ENCODE peak calls at places on chromosomes 13 and 19, in nine cellular contexts. E, O, A, I, F, B, T, M and Z are unnamed samples.
A peak's percentile ranks its signal among the peaks of the same experiment; 100 is the strongest.

GRCh38 chr13:90686438-90686837 is 661.0 kb upstream of the MIR17HG start:
- DNase-seq in E (no peak), O (no peak), A (no peak), I (no peak), F (no peak), B (no peak), T (no peak), M (no peak), Z (no peak)

GRCh38 chr19:32464279-32464678 is 58.7 kb downstream of the DPY19L3 start:
- DNase-seq in E (no peak), O (no peak), A (no peak), I (no peak), F (no peak), B (no peak), T (no peak), M (peak; percentile 13), Z (no peak)

GRCh38 chr19:46717716-46718143 is 816 bp upstream of the PRKD2 start:
- DNase-seq in E (no peak), O (no peak), A (no peak), I (no peak), F (no peak), B (no peak), T (no peak), M (peak; percentile 27), Z (no peak)

GRCh38 chr19:21126078-21126477 is 15.8 kb upstream of the ZNF431 start:
- DNase-seq in E (no peak), O (no peak), A (no peak), I (no peak), F (no peak), B (no peak), T (no peak), M (no peak), Z (no peak)

GRCh38 chr19:42114412-42114811 is 17.8 kb downstream of the POU2F2 start:
- DNase-seq in E (no peak), O (no peak), A (no peak), I (peak; percentile 90), F (no peak), B (peak; percentile 60), T (no peak), M (peak; percentile 96), Z (peak; percentile 69)

GRCh38 chr13:44620057-44620456 is 43.9 kb upstream of the TSC22D1 start:
- DNase-seq in E (peak; percentile 71), O (no peak), A (no peak), I (no peak), F (no peak), B (no peak), T (no peak), M (no peak), Z (no peak)

GRCh38 chr19:35507561-35507960 is 5.9 kb downstream of the DMKN start:
- DNase-seq in E (no peak), O (no peak), A (no peak), I (no peak), F (no peak), B (no peak), T (no peak), M (no peak), Z (no peak)

GRCh38 chr19:43667524-43668405 is 2.2 kb downstream of the PLAUR start:
- DNase-seq in E (no peak), O (peak; percentile 19), A (no peak), I (no peak), F (peak; percentile 77), B (no peak), T (peak; percentile 42), M (no peak), Z (no peak)

GRCh38 chr13:41352935-41353801 is 42.1 kb downstream of the NAA16 start:
- DNase-seq in E (peak; percentile 28), O (no peak), A (peak; percentile 63), I (peak; percentile 61), F (no peak), B (peak; percentile 73), T (no peak), M (peak; percentile 63), Z (peak; percentile 25)

GRCh38 chr13:90320663-90321062 is 1026.8 kb upstream of the MIR17HG start:
- DNase-seq in E (no peak), O (no peak), A (no peak), I (no peak), F (no peak), B (no peak), T (no peak), M (no peak), Z (no peak)

GRCh38 chr13:29515372-29515771 is 80.1 kb downstream of the SLC7A1 start:
- DNase-seq in E (no peak), O (no peak), A (no peak), I (no peak), F (no peak), B (no peak), T (no peak), M (no peak), Z (no peak)

GRCh38 chr13:86741762-86742285 is 929.3 kb upstream of the SLITRK5 start:
- DNase-seq in E (no peak), O (no peak), A (no peak), I (no peak), F (no peak), B (no peak), T (no peak), M (no peak), Z (no peak)

GRCh38 chr13:83221813-83222241 is 660.4 kb downstream of the SLITRK1 start:
- DNase-seq in E (no peak), O (no peak), A (no peak), I (no peak), F (no peak), B (no peak), T (no peak), M (no peak), Z (no peak)
- H3K36me3 ChIP-seq in E (no peaks in the 10 kb centered on the region), O (no peaks in the 10 kb centered on the region), A (no peaks in the 10 kb centered on the region), I (no peaks in the 10 kb centered on the region), F (no peaks in the 10 kb centered on the region), B (no peaks in the 10 kb centered on the region), T (no peaks in the 10 kb centered on the region), M (no peaks in the 10 kb centered on the region), Z (no peaks in the 10 kb centered on the region)

GRCh38 chr19:49555600-49556411 is 24.6 kb downstream of the NOSIP start:
- DNase-seq in E (peak; percentile 90), O (peak; percentile 32), A (peak; percentile 85), I (peak; percentile 88), F (no peak), B (peak; percentile 98), T (peak; percentile 92), M (peak; percentile 71), Z (no peak)

GRCh38 chr19:49557641-49558325 is 22.6 kb downstream of the NOSIP start:
- DNase-seq in E (no peak), O (no peak), A (no peak), I (no peak), F (no peak), B (no peak), T (no peak), M (no peak), Z (no peak)

GRCh38 chr19:49554701-49555181 is 25.6 kb downstream of the NOSIP start:
- DNase-seq in E (no peak), O (no peak), A (peak; percentile 40), I (peak; percentile 77), F (no peak), B (no peak), T (peak; percentile 46), M (no peak), Z (no peak)

GRCh38 chr19:49558591-49558990 is 21.8 kb downstream of the NOSIP start:
- DNase-seq in E (no peak), O (no peak), A (peak; percentile 47), I (no peak), F (no peak), B (no peak), T (no peak), M (no peak), Z (no peak)

DNA sequence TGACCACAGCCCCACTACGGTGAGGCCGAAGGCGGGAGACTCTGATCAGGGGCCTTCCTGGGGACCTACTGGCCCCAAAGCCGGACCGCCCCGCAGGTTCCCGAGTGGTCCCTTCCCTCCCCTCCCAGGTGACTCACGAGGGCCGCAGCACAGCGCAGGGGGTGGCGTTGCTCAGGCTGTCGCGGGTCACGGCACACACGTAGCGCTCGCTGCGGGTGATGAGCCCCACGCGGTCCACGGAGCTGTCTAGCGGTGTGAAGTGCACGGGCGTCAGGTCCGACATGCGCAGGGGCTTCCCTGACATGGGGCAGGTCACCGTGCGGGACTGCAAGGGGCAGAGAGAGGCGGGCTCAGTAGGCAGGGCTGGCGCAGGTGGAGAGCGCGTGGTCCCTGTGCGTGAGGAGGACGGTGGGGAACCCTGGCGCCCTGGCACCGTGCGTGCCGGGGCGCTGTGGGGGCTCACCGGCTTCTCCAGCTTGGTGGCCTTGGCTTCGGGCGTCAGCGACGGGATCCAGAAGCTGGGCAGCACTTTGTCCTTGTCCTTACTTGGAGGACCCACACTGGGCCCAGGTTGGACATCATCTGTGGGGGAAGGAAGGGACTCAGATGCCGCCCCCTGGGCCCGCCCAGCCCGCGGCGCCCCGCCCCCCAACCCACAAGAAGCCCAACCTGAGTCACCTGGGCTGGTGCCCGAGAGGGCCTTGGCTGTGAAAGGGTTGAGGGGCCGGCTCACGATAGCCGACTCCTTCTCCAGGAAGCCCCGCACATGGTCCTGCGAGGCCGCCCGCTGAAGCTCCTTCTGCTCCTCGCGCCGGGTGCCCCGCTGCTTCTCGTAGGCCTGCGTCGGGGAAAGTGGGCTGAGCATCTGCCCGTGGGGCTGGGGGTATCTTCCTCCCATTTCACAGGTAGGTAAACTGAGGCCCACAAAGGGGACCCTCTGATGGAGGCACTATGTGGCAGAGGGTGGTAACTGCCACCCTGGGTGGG is 23.7 kb downstream of the NOSIP start:
- DNase-seq in E (peak; percentile 11), O (no peak), A (peak; percentile 56), I (peak; percentile 65), F (no peak), B (peak; percentile 92), T (peak; percentile 76), M (no peak), Z (no peak)
- H3K4me3 ChIP-seq in E (no peak overlapping the region), O (no peak overlapping the region), A (peak overlapping the region; percentile 78), I (no peak overlapping the region), F (no peak overlapping the region), B (no peak overlapping the region), T (no peak overlapping the region), M (no peak overlapping the region), Z (no peak overlapping the region)

DNA sequence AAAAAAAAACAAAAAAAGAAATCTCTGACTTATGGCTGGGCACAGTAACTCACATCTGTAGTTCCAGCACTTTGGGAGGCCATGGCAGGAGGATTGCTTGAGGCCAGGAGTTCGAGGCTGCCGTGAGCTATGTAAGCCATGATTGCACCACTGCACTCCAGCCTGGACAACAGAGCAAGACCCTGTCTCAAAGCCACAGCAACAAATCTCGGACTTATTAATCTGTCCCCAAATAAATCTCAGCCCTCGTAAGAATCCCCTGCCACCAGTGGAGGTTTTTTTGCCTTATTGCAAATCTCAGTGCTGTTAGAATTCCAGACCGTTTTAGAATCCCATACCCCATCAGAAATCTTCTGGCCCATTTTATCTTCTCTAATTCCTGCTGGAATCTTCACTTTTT is 4.9 kb downstream of the SHKBP1 start:
- DNase-seq in E (no peak), O (no peak), A (no peak), I (no peak), F (no peak), B (no peak), T (no peak), M (no peak), Z (no peak)
- TF ChIP-seq CTCF in E (no peak), O (no peak), A (no peak), I (no peak), F (no peak), B (no peak), T (no peak), M (no peak), Z (no peak)

GRCh38 chr19:40585241-40585640 is 8.6 kb downstream of the SHKBP1 start:
- DNase-seq in E (no peak), O (no peak), A (no peak), I (no peak), F (no peak), B (no peak), T (no peak), M (no peak), Z (no peak)
- H3K36me3 ChIP-seq in E (no peaks in the 10 kb centered on the region), O (peaks cover 68% of the 10 kb centered on the region), A (peaks cover 25% of the 10 kb centered on the region), I (no peaks in the 10 kb centered on the region), F (peaks cover 58% of the 10 kb centered on the region), B (peaks cover 32% of the 10 kb centered on the region), T (no peaks in the 10 kb centered on the region), M (peaks cover 27% of the 10 kb centered on the region), Z (peaks cover 21% of the 10 kb centered on the region)

GRCh38 chr19:29528946-29529645 is 3.3 kb downstream of the VSTM2B start:
- DNase-seq in E (no peak), O (no peak), A (no peak), I (no peak), F (no peak), B (peak; percentile 71), T (no peak), M (no peak), Z (no peak)
- H3K4me3 ChIP-seq in E (peak overlapping the region; percentile 22), O (peak overlapping the region; percentile 56), A (peak overlapping the region; percentile 37), I (peak overlapping the region; percentile 5), F (peak overlapping the region; percentile 40), B (peak overlapping the region; percentile 71), T (no peak overlapping the region), M (no peak overlapping the region), Z (no peak overlapping the region)